ENCODE peak calls at places on chromosomes 4 and X, in eight cellular contexts. N is nucleus accumbens; B is HEK293T; X is D341Med; V is activated CD4-positive, alpha-beta T cell treated with anti-CD3 and anti-CD28 coated beads for 4 hours; L is activated CD4-positive, alpha-beta memory T cell treated with anti-CD3 and anti-CD28 coated beads for 36 hours; P is head of caudate nucleus; Z is HCEC 1CT. S is an unnamed sample.
A peak's percentile ranks its signal among the peaks of the same experiment; 100 is the strongest.

GRCh38 chrX:129659137-129659536 is 4.4 kb upstream of the APLN start:
- DNase-seq in P (no peak), V (no peak), N (no peak), X (no peak), Z (no peak), B (no peak), L (no peak), S (no peak)

GRCh38 chrX:97683256-97683655 is 799.5 kb downstream of the RPA4 start:
- DNase-seq in P (no peak), V (no peak), N (no peak), X (no peak), L (no peak), Z (no peak), B (no peak), S (no peak)

GRCh38 chr4:145805490-145805889 is 125.5 kb downstream of the C4orf51 start:
- DNase-seq in N (no peak), X (no peak), V (no peak), B (no peak), P (no peak), L (no peak), Z (no peak), S (no peak)

GRCh38 chr4:122577808-122578781 is 42.8 kb downstream of the IL21 start:
- DNase-seq in P (peak; percentile 40), Z (no peak), N (peak; percentile 6), L (peak; percentile 80), V (peak; percentile 70), B (peak; percentile 60), X (peak; percentile 62), S (peak; percentile 84)

GRCh38 chrX:262391-262909 is 18.7 kb upstream of the PLCXD1 start:
- DNase-seq in L (no peak), P (no peak), Z (no peak), V (no peak), B (no peak), X (no peak), N (no peak), S (no peak)

GRCh38 chrX:120604359-120604782 is 470 bp downstream of the MCTS1 start:
- DNase-seq in B (peak; percentile 51), L (peak; percentile 46), Z (peak; percentile 46), P (peak; percentile 61), V (peak; percentile 9), N (peak; percentile 13), X (peak; percentile 62), S (peak; percentile 39)

GRCh38 chrX:123859409-123859827 is 435 bp upstream of the XIAP start:
- DNase-seq in N (peak; percentile 75), Z (no peak), B (no peak), X (no peak), L (no peak), V (peak; percentile 52), P (peak; percentile 69), S (no peak)

GRCh38 chr4:51842167-51842553 is 793 bp upstream of the DCUN1D4 start:
- DNase-seq in N (peak; percentile 29), L (peak; percentile 16), P (no peak), Z (no peak), X (no peak), B (peak; percentile 15), V (no peak), S (peak; percentile 14)

GRCh38 chr4:24070117-24070516 is 180.3 kb upstream of the PPARGC1A start:
- DNase-seq in N (no peak), P (no peak), X (no peak), Z (peak; percentile 79), B (no peak), L (no peak), V (no peak), S (no peak)